ENCODE peak calls at places on chromosomes 16 and 17, in five cellular contexts. One of them, this sample, is unnamed.

GRCh38 chr17:17532991-17533390 is 36.8 kb upstream of the RASD1 start:
- DNase-seq in NT2/D1: no peak
- DNase-seq in RWPE2: no peak
- DNase-seq in AG10803: no peak
- DNase-seq in effector memory CD4-positive, alpha-beta T cell: no peak
- DNase-seq in this sample: no peak

GRCh38 chr17:82089723-82090548 is 8.1 kb downstream of the FASN start:
- DNase-seq in AG10803: no peak
- DNase-seq in RWPE2: no peak
- DNase-seq in NT2/D1: no peak
- DNase-seq in effector memory CD4-positive, alpha-beta T cell: no peak
- DNase-seq in this sample: no peak

GRCh38 chr17:7854078-7854777 is 638 bp upstream of the TMEM88 start:
- DNase-seq in effector memory CD4-positive, alpha-beta T cell: no peak
- DNase-seq in AG10803: no peak
- DNase-seq in RWPE2: no peak
- DNase-seq in NT2/D1: no peak
- DNase-seq in this sample: no peak

GRCh38 chr17:50205111-50205821 is 3.8 kb upstream of the COL1A1 start:
- DNase-seq in effector memory CD4-positive, alpha-beta T cell: no peak
- DNase-seq in AG10803: peak; percentile 53
- DNase-seq in NT2/D1: no peak
- DNase-seq in RWPE2: peak; percentile 23
- DNase-seq in this sample: no peak

GRCh38 chr17:41547921-41548843 is 20.1 kb upstream of the KRT19 start:
- DNase-seq in RWPE2: peak; percentile 98
- DNase-seq in NT2/D1: no peak
- DNase-seq in AG10803: peak; percentile 98
- DNase-seq in effector memory CD4-positive, alpha-beta T cell: no peak
- DNase-seq in this sample: no peak

GRCh38 chr17:81951785-81952684 is 5.0 kb upstream of the MYADML2 start:
- DNase-seq in RWPE2: no peak
- DNase-seq in effector memory CD4-positive, alpha-beta T cell: no peak
- DNase-seq in NT2/D1: no peak
- DNase-seq in AG10803: no peak
- DNase-seq in this sample: no peak

GRCh38 chr16:1823821-1824220 is 2.8 kb downstream of the HAGH start:
- DNase-seq in RWPE2: peak; percentile 75
- DNase-seq in NT2/D1: no peak
- DNase-seq in AG10803: peak; percentile 20
- DNase-seq in effector memory CD4-positive, alpha-beta T cell: no peak
- DNase-seq in this sample: no peak

GRCh38 chr16:66622863-66623262 is 18.4 kb downstream of the CMTM3 start:
- DNase-seq in RWPE2: no peak
- DNase-seq in effector memory CD4-positive, alpha-beta T cell: no peak
- DNase-seq in AG10803: no peak
- DNase-seq in NT2/D1: no peak
- DNase-seq in this sample: no peak

GRCh38 chr16:77974883-77975282 is 47.5 kb upstream of the CLEC3A start:
- DNase-seq in effector memory CD4-positive, alpha-beta T cell: no peak
- DNase-seq in AG10803: no peak
- DNase-seq in RWPE2: no peak
- DNase-seq in NT2/D1: peak; percentile 30
- DNase-seq in this sample: no peak

DNA sequence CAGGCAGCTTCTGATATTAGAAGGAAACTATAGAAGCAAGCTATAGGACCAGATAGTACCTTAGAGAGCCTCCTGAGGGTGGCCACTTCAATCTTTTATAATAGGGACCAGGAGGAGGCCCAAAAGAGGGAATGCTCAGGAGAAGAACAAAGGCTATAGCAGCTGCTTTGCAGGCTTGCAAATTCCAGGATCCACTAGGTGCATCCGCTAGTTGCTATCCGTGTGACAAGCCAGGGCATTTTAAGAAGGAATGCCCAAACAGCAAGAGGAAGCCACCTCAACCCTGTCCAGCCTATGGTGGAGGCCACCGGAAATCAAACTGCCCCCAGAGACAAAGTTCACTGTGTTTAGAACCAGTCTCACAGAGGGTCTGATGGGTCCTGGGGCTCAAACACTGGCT is 192.6 kb upstream of the KIF2B start:
- DNase-seq in AG10803: no peak
- DNase-seq in RWPE2: no peak
- DNase-seq in NT2/D1: no peak
- DNase-seq in effector memory CD4-positive, alpha-beta T cell: no peak
- DNase-seq in this sample: no peak
- H3K4me3 ChIP-seq in AG10803: no peak overlapping the region
- H3K4me3 ChIP-seq in RWPE2: no peak overlapping the region
- H3K4me3 ChIP-seq in NT2/D1: no peak overlapping the region
- H3K4me3 ChIP-seq in effector memory CD4-positive, alpha-beta T cell: no peak overlapping the region
- H3K4me3 ChIP-seq in this sample: no peak overlapping the region

GRCh38 chr16:85460252-85460982 is 152.7 kb upstream of the GSE1 start:
- DNase-seq in AG10803: no peak
- DNase-seq in RWPE2: no peak
- DNase-seq in NT2/D1: peak; percentile 54
- DNase-seq in effector memory CD4-positive, alpha-beta T cell: no peak
- DNase-seq in this sample: no peak
- H3K4me3 ChIP-seq in AG10803: no peak overlapping the region
- H3K4me3 ChIP-seq in RWPE2: no peak overlapping the region
- H3K4me3 ChIP-seq in NT2/D1: peak overlapping the region; percentile 12
- H3K4me3 ChIP-seq in effector memory CD4-positive, alpha-beta T cell: no peak overlapping the region
- H3K4me3 ChIP-seq in this sample: no peak overlapping the region

DNA sequence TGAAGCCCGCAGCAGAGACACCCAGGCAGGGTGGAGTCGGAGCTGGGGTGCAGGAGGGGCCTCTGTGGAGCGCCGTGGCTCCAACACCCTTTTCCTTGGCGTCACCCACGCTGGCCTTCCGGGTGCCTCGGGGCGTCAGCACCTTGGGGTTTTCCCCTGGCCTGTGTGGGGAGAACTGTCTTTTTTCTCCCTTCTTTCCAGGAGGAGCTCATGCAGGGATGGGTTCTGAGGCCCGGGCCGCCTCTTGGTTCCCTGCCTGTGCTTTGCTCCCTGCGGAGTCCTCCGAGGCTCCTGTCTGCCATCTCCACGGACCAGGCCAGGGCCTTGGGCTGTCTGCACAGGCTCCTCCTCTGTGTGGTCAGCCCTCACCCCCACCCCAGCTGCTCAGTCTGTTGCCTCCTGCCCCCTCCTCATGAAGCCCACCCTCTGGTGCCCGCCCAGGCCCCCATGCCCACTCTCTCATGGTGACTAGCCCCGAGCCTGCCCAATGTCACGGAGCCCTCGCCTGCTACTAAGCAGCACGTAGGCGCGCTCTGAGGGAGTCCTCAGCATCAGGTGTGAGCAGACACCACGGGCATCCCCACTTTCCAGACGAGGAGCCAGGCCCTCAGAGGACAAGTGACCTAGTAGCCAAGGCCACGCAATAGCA is 5.0 kb downstream of the KATNB1 start:
- DNase-seq in AG10803: no peak
- DNase-seq in effector memory CD4-positive, alpha-beta T cell: no peak
- DNase-seq in NT2/D1: no peak
- DNase-seq in RWPE2: peak; percentile 65
- DNase-seq in this sample: no peak
- H3K4me3 ChIP-seq in AG10803: no peak overlapping the region
- H3K4me3 ChIP-seq in effector memory CD4-positive, alpha-beta T cell: no peak overlapping the region
- H3K4me3 ChIP-seq in NT2/D1: no peak overlapping the region
- H3K4me3 ChIP-seq in RWPE2: no peak overlapping the region
- H3K4me3 ChIP-seq in this sample: no peak overlapping the region

GRCh38 chr17:68906638-68907037 is 48.6 kb downstream of the ABCA8 start:
- DNase-seq in effector memory CD4-positive, alpha-beta T cell: no peak
- DNase-seq in AG10803: no peak
- DNase-seq in NT2/D1: no peak
- DNase-seq in RWPE2: no peak
- DNase-seq in this sample: no peak
- H3K4me3 ChIP-seq in effector memory CD4-positive, alpha-beta T cell: no peak overlapping the region
- H3K4me3 ChIP-seq in AG10803: no peak overlapping the region
- H3K4me3 ChIP-seq in NT2/D1: no peak overlapping the region
- H3K4me3 ChIP-seq in RWPE2: no peak overlapping the region
- H3K4me3 ChIP-seq in this sample: no peak overlapping the region

GRCh38 chr16:648786-649589 is at the start of gene WDR90:
- DNase-seq in AG10803: peak; percentile 89
- DNase-seq in NT2/D1: peak; percentile 87
- DNase-seq in effector memory CD4-positive, alpha-beta T cell: peak; percentile 85
- DNase-seq in RWPE2: peak; percentile 92
- DNase-seq in this sample: peak; percentile 88
- H3K4me3 ChIP-seq in AG10803: peak within 1 kb of the TSS; percentile 77
- H3K4me3 ChIP-seq in NT2/D1: peak within 1 kb of the TSS; percentile 90
- H3K4me3 ChIP-seq in effector memory CD4-positive, alpha-beta T cell: peak within 1 kb of the TSS; percentile 64
- H3K4me3 ChIP-seq in RWPE2: peak within 1 kb of the TSS; percentile 70
- H3K4me3 ChIP-seq in this sample: peak within 1 kb of the TSS; percentile 3

DNA sequence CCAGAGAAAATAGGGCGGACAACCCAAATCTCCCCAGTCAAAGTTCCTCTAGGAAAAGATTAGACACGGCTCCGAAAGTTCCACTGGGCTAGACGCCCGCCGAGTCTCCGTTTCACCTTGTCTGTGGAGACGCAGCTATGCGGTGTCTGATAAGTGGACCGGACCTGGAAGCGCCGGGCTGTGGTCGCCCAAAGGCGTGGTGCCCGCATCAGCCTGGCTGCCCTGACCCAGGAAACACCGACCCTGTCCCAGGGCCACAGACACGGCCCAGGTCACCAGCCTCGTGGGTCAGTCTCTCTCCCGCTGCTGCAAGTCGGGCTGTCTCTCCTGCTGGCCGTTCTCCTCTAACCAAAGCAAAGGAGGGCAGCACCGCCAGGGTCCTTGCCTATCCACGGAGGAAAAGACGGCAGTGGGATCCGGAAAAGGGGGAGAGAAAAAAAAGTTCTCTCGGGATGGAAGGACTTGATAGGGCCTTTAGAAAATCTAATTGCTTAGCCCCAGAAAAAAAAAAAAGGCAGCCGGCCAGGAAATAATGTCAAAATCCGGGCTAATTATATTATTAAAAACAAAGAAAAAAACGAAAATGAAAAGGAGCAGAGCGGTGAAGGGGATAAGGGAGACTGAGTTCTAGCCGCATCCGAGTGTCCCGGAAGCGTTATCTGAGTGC is 13.9 kb upstream of the FOXF1 start:
- DNase-seq in RWPE2: no peak
- DNase-seq in NT2/D1: no peak
- DNase-seq in effector memory CD4-positive, alpha-beta T cell: no peak
- DNase-seq in AG10803: no peak
- DNase-seq in this sample: no peak
- H3K4me3 ChIP-seq in RWPE2: no peak overlapping the region
- H3K4me3 ChIP-seq in NT2/D1: no peak overlapping the region
- H3K4me3 ChIP-seq in effector memory CD4-positive, alpha-beta T cell: no peak overlapping the region
- H3K4me3 ChIP-seq in AG10803: no peak overlapping the region
- H3K4me3 ChIP-seq in this sample: no peak overlapping the region

GRCh38 chr16:68884391-68884790 is 41.1 kb downstream of the TANGO6 start:
- DNase-seq in RWPE2: no peak
- DNase-seq in NT2/D1: no peak
- DNase-seq in effector memory CD4-positive, alpha-beta T cell: no peak
- DNase-seq in AG10803: peak; percentile 24
- DNase-seq in this sample: no peak

GRCh38 chr16:68887107-68887506 is 43.8 kb downstream of the TANGO6 start:
- DNase-seq in AG10803: no peak
- DNase-seq in effector memory CD4-positive, alpha-beta T cell: no peak
- DNase-seq in RWPE2: no peak
- DNase-seq in NT2/D1: no peak
- DNase-seq in this sample: no peak

GRCh38 chr16:68884867-68885266 is 41.5 kb downstream of the TANGO6 start:
- DNase-seq in AG10803: no peak
- DNase-seq in effector memory CD4-positive, alpha-beta T cell: no peak
- DNase-seq in NT2/D1: no peak
- DNase-seq in RWPE2: no peak
- DNase-seq in this sample: no peak

GRCh38 chr16:68883685-68884084 is 40.4 kb downstream of the TANGO6 start:
- DNase-seq in NT2/D1: no peak
- DNase-seq in AG10803: no peak
- DNase-seq in RWPE2: no peak
- DNase-seq in effector memory CD4-positive, alpha-beta T cell: no peak
- DNase-seq in this sample: no peak

DNA sequence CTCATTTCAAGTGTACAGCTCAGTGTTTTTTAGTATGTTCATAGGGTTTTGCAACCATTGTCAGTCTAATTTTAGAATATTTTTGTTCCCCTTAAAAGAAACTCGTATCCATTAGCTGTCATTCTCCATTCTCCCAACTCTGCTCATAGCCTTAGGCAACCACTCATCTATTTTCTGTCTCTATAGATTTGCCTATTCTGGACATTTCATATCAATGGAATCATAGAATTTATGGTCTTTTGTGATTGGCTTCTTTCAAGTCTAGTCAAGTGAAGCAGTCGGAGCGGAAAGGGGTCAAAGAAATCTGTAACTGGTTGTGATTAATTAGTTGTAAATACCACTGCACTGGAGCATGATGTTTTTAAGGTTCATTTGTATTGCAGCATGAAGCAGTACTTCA is 42.0 kb downstream of the TANGO6 start:
- DNase-seq in RWPE2: no peak
- DNase-seq in effector memory CD4-positive, alpha-beta T cell: no peak
- DNase-seq in AG10803: no peak
- DNase-seq in NT2/D1: no peak
- DNase-seq in this sample: no peak
- H3K4me3 ChIP-seq in RWPE2: no peak overlapping the region
- H3K4me3 ChIP-seq in effector memory CD4-positive, alpha-beta T cell: no peak overlapping the region
- H3K4me3 ChIP-seq in AG10803: no peak overlapping the region
- H3K4me3 ChIP-seq in NT2/D1: no peak overlapping the region
- H3K4me3 ChIP-seq in this sample: no peak overlapping the region

GRCh38 chr17:58002558-58002957 is 4.5 kb downstream of the SRSF1 start:
- DNase-seq in RWPE2: no peak
- DNase-seq in NT2/D1: no peak
- DNase-seq in AG10803: no peak
- DNase-seq in effector memory CD4-positive, alpha-beta T cell: no peak
- DNase-seq in this sample: no peak
- H3K4me3 ChIP-seq in RWPE2: no peak overlapping the region
- H3K4me3 ChIP-seq in NT2/D1: no peak overlapping the region
- H3K4me3 ChIP-seq in AG10803: no peak overlapping the region
- H3K4me3 ChIP-seq in effector memory CD4-positive, alpha-beta T cell: no peak overlapping the region
- H3K4me3 ChIP-seq in this sample: no peak overlapping the region

This sample was measured in CD4-positive, alpha-beta memory T cell.